ENCODE peak calls at places on chromosomes 13 and 19, in eight cellular contexts. H, E, R, O, N, P, L and D are unnamed samples.

GRCh38 chr13:47220453-47221150 is 323.7 kb upstream of the HTR2A start:
- DNase-seq in N (no peak), E (no peak), L (peak), R (no peak), O (no peak), P (no peak), H (no peak), D (no peak)

GRCh38 chr13:41934994-41935393 is 25.9 kb downstream of the VWA8 start:
- DNase-seq in E (no peak), L (no peak), H (no peak), N (no peak), O (no peak), P (no peak), R (no peak), D (no peak)

GRCh38 chr19:29260477-29261317 is 47.7 kb upstream of the UQCRFS1 start:
- DNase-seq in O (no peak), R (no peak), N (no peak), H (no peak), L (peak), E (no peak), P (peak), D (peak)

GRCh38 chr13:19650742-19651141 is 17.3 kb downstream of the MPHOSPH8 start:
- DNase-seq in E (no peak), R (no peak), N (no peak), L (no peak), O (no peak), H (no peak), P (no peak), D (no peak)

GRCh38 chr19:3995619-3996018 is 10.4 kb upstream of the EEF2 start:
- DNase-seq in O (no peak), H (no peak), L (no peak), P (no peak), R (no peak), N (no peak), E (no peak), D (no peak)

GRCh38 chr19:10936661-10937084 is 8.1 kb downstream of the TIMM29 start:
- DNase-seq in N (peak), P (peak), O (peak), H (no peak), E (peak), R (peak), L (peak), D (peak)

GRCh38 chr19:51293571-51294210 is 17.8 kb upstream of the IGLON5 start:
- DNase-seq in N (no peak), R (no peak), E (no peak), H (no peak), O (no peak), P (no peak), L (no peak), D (no peak)

GRCh38 chr13:31978021-31978420 is 53.6 kb upstream of the FRY start:
- DNase-seq in P (no peak), R (no peak), H (no peak), O (no peak), L (no peak), N (no peak), E (no peak), D (peak)

GRCh38 chr13:109782066-109782822 is 4.1 kb downstream of the IRS2 start:
- DNase-seq in H (peak), N (no peak), R (no peak), E (no peak), P (no peak), L (no peak), O (no peak), D (no peak)

GRCh38 chr13:62357887-62358645 is 942.4 kb upstream of the PCDH20 start:
- DNase-seq in O (no peak), R (no peak), L (peak), H (no peak), E (peak), N (no peak), P (no peak), D (peak)

GRCh38 chr13:21895769-21896168 is 224.9 kb downstream of the FGF9 start:
- DNase-seq in P (no peak), E (no peak), R (no peak), H (no peak), N (no peak), L (no peak), O (no peak), D (no peak)
- H3K4me3 ChIP-seq in P (no peak), E (no peak), R (no peak), H (no peak), N (no peak), L (no peak), O (no peak), D (no peak)

GRCh38 chr13:51148952-51149573 is 38.0 kb upstream of the C13orf42 start:
- DNase-seq in R (no peak), H (no peak), O (peak), L (peak), P (peak), E (peak), N (no peak), D (peak)
- TF ChIP-seq CTCF in R (peak), H (peak), O (peak), L (peak), P (peak), E (peak), N (peak), D (peak)

GRCh38 chr13:113810640-113811039 is 51.6 kb downstream of the TMEM255B start:
- DNase-seq in O (no peak), R (no peak), H (no peak), L (no peak), E (no peak), N (no peak), P (no peak), D (no peak)
- H3K4me3 ChIP-seq in O (no peak), R (no peak), H (no peak), L (no peak), E (no peak), N (no peak), P (no peak), D (no peak)

GRCh38 chr13:72651196-72651595 is 76.2 kb downstream of the MZT1 start:
- DNase-seq in O (no peak), E (no peak), H (no peak), L (no peak), N (no peak), P (no peak), R (no peak), D (peak)

GRCh38 chr13:72645521-72645920 is 81.9 kb downstream of the MZT1 start:
- DNase-seq in E (no peak), L (no peak), P (no peak), N (no peak), R (no peak), O (no peak), H (no peak), D (no peak)

GRCh38 chr13:72652681-72653080 is 74.7 kb downstream of the MZT1 start:
- DNase-seq in N (no peak), L (no peak), R (no peak), O (no peak), P (no peak), H (no peak), E (no peak), D (peak)

GRCh38 chr13:72643339-72643989 is 84.0 kb downstream of the MZT1 start:
- DNase-seq in P (no peak), L (peak), N (no peak), H (no peak), R (peak), E (peak), O (peak), D (peak)

DNA sequence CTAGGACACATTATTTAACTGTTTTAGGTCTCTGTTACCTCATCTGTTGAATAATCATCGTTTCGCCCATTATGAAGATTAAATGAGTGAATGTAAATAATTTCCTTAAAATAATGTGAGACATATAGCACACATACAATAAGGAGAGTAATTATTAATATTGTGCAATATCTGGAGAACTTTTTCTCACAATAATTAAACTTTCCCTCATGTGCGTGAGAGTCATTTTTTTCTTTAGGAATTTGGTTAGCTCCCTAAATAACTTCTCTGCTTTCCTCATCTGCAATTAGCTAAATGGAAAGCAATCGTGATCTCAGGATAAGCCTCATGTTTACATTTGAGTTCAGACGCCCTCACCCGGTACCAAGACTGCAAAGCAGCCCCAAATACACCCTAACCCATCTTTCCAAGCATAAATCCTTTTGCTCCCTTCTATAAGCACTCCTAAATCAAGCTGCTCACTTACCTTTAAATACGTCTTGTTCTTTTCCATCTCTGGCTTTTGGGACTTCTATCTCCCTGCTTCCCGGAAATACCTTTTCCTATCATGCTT is 78.8 kb downstream of the MZT1 start:
- DNase-seq in H (no peak), L (no peak), R (no peak), N (no peak), O (no peak), P (no peak), E (no peak), D (peak)
- TF ChIP-seq CTCF in H (no peak), L (no peak), R (peak), N (no peak), O (no peak), P (no peak), E (peak), D (peak)

GRCh38 chr13:27177852-27178251 is 6.2 kb upstream of the USP12 start:
- DNase-seq in R (no peak), N (no peak), H (no peak), O (no peak), E (no peak), P (no peak), L (no peak), D (no peak)

GRCh38 chr13:27171830-27172494 is 351 bp upstream of the USP12 start:
- DNase-seq in L (peak), N (peak), O (peak), H (peak), P (peak), R (no peak), E (peak), D (peak)

GRCh38 chr13:27176772-27177171 is 5.2 kb upstream of the USP12 start:
- DNase-seq in R (no peak), L (no peak), P (no peak), N (no peak), E (no peak), O (no peak), H (no peak), D (no peak)

GRCh38 chr13:27172495-27172842 is 858 bp upstream of the USP12 start:
- DNase-seq in R (no peak), N (no peak), O (peak), E (no peak), P (peak), L (peak), H (no peak), D (peak)

GRCh38 chr13:27174766-27175455 is 3.3 kb upstream of the USP12 start:
- DNase-seq in R (no peak), H (no peak), E (no peak), N (no peak), O (no peak), L (peak), P (no peak), D (no peak)
- H3K4me3 ChIP-seq in R (no peak), H (no peak), E (no peak), N (no peak), O (no peak), L (no peak), P (no peak), D (no peak)